ENCODE peak calls at places on chromosomes 12 and 14, in seven cellular contexts. T, E, W, G, U, D and F are unnamed samples.

GRCh38 chr12:104910196-104910840 is 47.8 kb downstream of the SLC41A2 start:
- DNase-seq in T (no peak), E (no peak), W (no peak), G (no peak), U (peak; percentile 62), D (no peak), F (no peak)

GRCh38 chr12:130394906-130395305 is 57.2 kb downstream of the PIWIL1 start:
- DNase-seq in T (no peak), E (no peak), W (no peak), G (no peak), U (no peak), D (no peak), F (no peak)

GRCh38 chr14:84643438-84643837 is 886.5 kb upstream of the FLRT2 start:
- DNase-seq in T (no peak), E (no peak), W (no peak), G (no peak), U (peak; percentile 66), D (no peak), F (no peak)

GRCh38 chr14:36661506-36662257 is at the start of gene PAX9:
- DNase-seq in T (peak; percentile 8), E (peak; percentile 93), W (peak; percentile 62), G (peak; percentile 54), U (peak; percentile 99), D (peak; percentile 97), F (peak; percentile 34)

GRCh38 chr12:105783983-105784947 is 354.5 kb downstream of the NUAK1 start:
- DNase-seq in T (no peak), E (no peak), W (no peak), G (no peak), U (no peak), D (no peak), F (no peak)

GRCh38 chr14:104315169-104315568 is 176.8 kb downstream of the KIF26A start:
- DNase-seq in T (no peak), E (no peak), W (no peak), G (no peak), U (no peak), D (no peak), F (no peak)

GRCh38 chr12:713281-713875 is 39.0 kb upstream of the WNK1 start:
- DNase-seq in T (no peak), E (no peak), W (no peak), G (no peak), U (no peak), D (no peak), F (no peak)

GRCh38 chr12:100127766-100128508 is 14.7 kb downstream of the BLTP3B start:
- DNase-seq in T (no peak), E (no peak), W (no peak), G (no peak), U (peak; percentile 14), D (no peak), F (no peak)

GRCh38 chr12:118061011-118061875 is at the start of gene WSB2:
- DNase-seq in T (no peak), E (peak; percentile 83), W (peak; percentile 84), G (peak; percentile 84), U (peak; percentile 41), D (peak; percentile 64), F (no peak)

GRCh38 chr12:14026536-14026935 is 45.1 kb upstream of the GRIN2B start:
- DNase-seq in T (no peak), E (no peak), W (no peak), G (no peak), U (no peak), D (no peak), F (no peak)

GRCh38 chr12:122336015-122336946 is 70.0 kb upstream of the VPS33A start:
- DNase-seq in T (no peak), E (peak; percentile 65), W (no peak), G (no peak), U (peak; percentile 36), D (peak; percentile 52), F (no peak)

GRCh38 chr14:22870811-22871199 is 735 bp upstream of the LRP10 start:
- DNase-seq in T (no peak), E (no peak), W (no peak), G (no peak), U (no peak), D (no peak), F (no peak)

GRCh38 chr12:22709292-22709691 is 84.3 kb downstream of the ETNK1 start:
- DNase-seq in T (no peak), E (no peak), W (no peak), G (no peak), U (peak; percentile 46), D (peak; percentile 46), F (no peak)

GRCh38 chr14:64438181-64438839 is 27.0 kb upstream of the AKAP5 start:
- DNase-seq in T (peak; percentile 59), E (no peak), W (no peak), G (no peak), U (peak; percentile 39), D (no peak), F (peak; percentile 95)

GRCh38 chr14:51304956-51305355 is 64.9 kb downstream of the TMX1 start:
- DNase-seq in T (peak; percentile 95), E (no peak), W (no peak), G (no peak), U (peak; percentile 95), D (no peak), F (peak; percentile 93)

GRCh38 chr12:79006306-79006705 is 141.7 kb downstream of the SYT1 start:
- DNase-seq in T (no peak), E (no peak), W (no peak), G (no peak), U (peak; percentile 52), D (no peak), F (no peak)

GRCh38 chr12:91852646-91853045 is 293.0 kb downstream of the BTG1 start:
- DNase-seq in T (peak; percentile 25), E (no peak), W (no peak), G (no peak), U (peak; percentile 54), D (no peak), F (no peak)

GRCh38 chr12:6873094-6874006 is at the start of gene SPSB2:
- DNase-seq in T (no peak), E (peak; percentile 98), W (peak; percentile 99), G (peak; percentile 98), U (peak; percentile 94), D (peak; percentile 100), F (peak; percentile 76)

GRCh38 chr14:32319368-32320049 is 9.6 kb upstream of the AKAP6 start:
- DNase-seq in T (no peak), E (no peak), W (no peak), G (no peak), U (peak; percentile 84), D (no peak), F (no peak)

GRCh38 chr14:20624495-20625070 is 16.9 kb downstream of the OR6S1 start:
- DNase-seq in T (no peak), E (peak; percentile 69), W (no peak), G (peak; percentile 46), U (no peak), D (peak; percentile 76), F (no peak)

GRCh38 chr12:100920493-100920892 is 125.9 kb downstream of the ANO4 start:
- DNase-seq in T (no peak), E (no peak), W (no peak), G (no peak), U (no peak), D (no peak), F (no peak)

GRCh38 chr12:39145175-39145999 is 240.0 kb upstream of the CPNE8 start:
- DNase-seq in T (no peak), E (peak; percentile 61), W (peak; percentile 37), G (peak; percentile 37), U (peak; percentile 70), D (peak; percentile 35), F (peak; percentile 7)

GRCh38 chr12:93719710-93720109 is 42.5 kb downstream of the CRADD start:
- DNase-seq in T (no peak), E (no peak), W (no peak), G (no peak), U (no peak), D (no peak), F (no peak)

GRCh38 chr12:1579626-1580025 is 14.8 kb downstream of the FBXL14 start:
- DNase-seq in T (no peak), E (no peak), W (no peak), G (no peak), U (no peak), D (peak; percentile 70), F (no peak)

GRCh38 chr14:56081139-56081538 is 37.1 kb upstream of the PELI2 start:
- DNase-seq in T (peak; percentile 1), E (no peak), W (no peak), G (no peak), U (no peak), D (no peak), F (no peak)
- H3K27me3 ChIP-seq in T (no peaks in the 10 kb centered on the region), E (peaks cover 5% of the 10 kb centered on the region), W (no peaks in the 10 kb centered on the region), G (peaks cover 28% of the 10 kb centered on the region), U (peaks cover 91% of the 10 kb centered on the region), D (no peaks in the 10 kb centered on the region), F (no peaks in the 10 kb centered on the region)

DNA sequence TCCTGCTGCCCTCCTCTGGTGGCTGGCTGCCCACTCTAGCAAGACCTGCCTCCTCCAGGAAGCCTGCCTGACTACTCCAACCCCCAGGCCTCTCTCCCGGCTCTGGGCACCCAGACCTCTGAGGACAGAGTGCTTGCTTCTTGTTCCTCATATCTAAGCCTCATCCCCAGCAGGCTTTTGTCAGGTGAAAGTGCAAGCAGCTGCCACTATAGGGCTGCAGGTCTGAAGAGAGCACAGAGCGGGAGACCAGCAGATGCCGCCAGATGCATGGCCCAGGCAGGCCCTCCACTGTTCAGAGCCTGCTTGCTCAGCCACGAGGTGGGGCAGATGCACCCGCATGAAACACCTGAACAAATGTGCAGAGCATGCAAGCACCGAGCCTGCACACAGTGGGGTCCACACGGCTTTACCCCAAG is 73.0 kb downstream of the SERPINA3 start:
- DNase-seq in T (no peak), E (no peak), W (no peak), G (no peak), U (no peak), D (peak; percentile 41), F (no peak)
- TF ChIP-seq CTCF in T (no peak), E (no peak), W (no peak), G (no peak), U (no peak), D (peak; percentile 29), F (no peak)

GRCh38 chr12:131940121-131940520 is 9.6 kb upstream of the EP400 start:
- DNase-seq in T (no peak), E (peak; percentile 21), W (no peak), G (no peak), U (no peak), D (no peak), F (no peak)
- H3K36me3 ChIP-seq in T (peaks cover 15% of the 10 kb centered on the region), E (peaks cover 3% of the 10 kb centered on the region), W (no peaks in the 10 kb centered on the region), G (peaks cover 49% of the 10 kb centered on the region), U (peaks cover 50% of the 10 kb centered on the region), D (no peaks in the 10 kb centered on the region), F (peaks cover 3% of the 10 kb centered on the region)

GRCh38 chr12:132227782-132228417 is 83.6 kb downstream of the NOC4L start:
- DNase-seq in T (no peak), E (no peak), W (no peak), G (no peak), U (no peak), D (no peak), F (no peak)
- H3K27me3 ChIP-seq in T (peaks cover 7% of the 10 kb centered on the region), E (no peaks in the 10 kb centered on the region), W (peaks cover 14% of the 10 kb centered on the region), G (peaks cover 59% of the 10 kb centered on the region), U (peaks cover 38% of the 10 kb centered on the region), D (peaks cover 42% of the 10 kb centered on the region), F (peaks cover 28% of the 10 kb centered on the region)